ENCODE peak calls at places on chromosomes 4 and X, in four cellular contexts. L is IMR-90, B is H9, O is mesendoderm. Z is an unnamed sample.

GRCh38 chr4:56134272-56134671 is 185.5 kb downstream of the CEP135 start:
- DNase-seq in L (peak), B (peak), O (peak), Z (peak)

GRCh38 chr4:13888112-13888511 is 260.6 kb upstream of the BOD1L1 start:
- DNase-seq in L (peak), B (no peak), O (peak), Z (peak)

GRCh38 chr4:113355550-113356371 is 306.3 kb downstream of the ANK2 start:
- DNase-seq in L (peak), B (no peak), O (peak), Z (peak)

GRCh38 chr4:114694770-114695169 is 96.2 kb downstream of the UGT8 start:
- DNase-seq in L (peak), B (no peak), O (peak), Z (peak)

GRCh38 chrX:21479695-21480280 is 105.6 kb downstream of the CNKSR2 start:
- DNase-seq in L (peak), B (no peak), O (peak), Z (peak)

GRCh38 chr4:115841873-115842272 is 728.5 kb upstream of the NDST4 start:
- DNase-seq in L (no peak), B (no peak), O (no peak), Z (no peak)

GRCh38 chr4:147371661-147372060 is 109.2 kb upstream of the EDNRA start:
- DNase-seq in L (peak), B (no peak), O (no peak), Z (no peak)

GRCh38 chr4:53693408-53693807 is 102.1 kb upstream of the LNX1 start:
- DNase-seq in L (peak), B (no peak), O (no peak), Z (no peak)

GRCh38 chr4:40581254-40582140 is 48.2 kb downstream of the RBM47 start:
- DNase-seq in L (no peak), B (no peak), O (peak), Z (no peak)

GRCh38 chr4:13159041-13159620 is 325.0 kb downstream of the RAB28 start:
- DNase-seq in L (no peak), B (no peak), O (peak), Z (no peak)

GRCh38 chr4:45004847-45005565 is 278.6 kb upstream of the GNPDA2 start:
- DNase-seq in L (no peak), B (no peak), O (no peak), Z (peak)

GRCh38 chr4:182267048-182267447 is 23.8 kb downstream of the TENM3 start:
- DNase-seq in L (no peak), B (no peak), O (no peak), Z (no peak)

GRCh38 chrX:119690921-119691716 is 1.8 kb downstream of the SEPTIN6 start:
- DNase-seq in L (peak), B (no peak), O (peak), Z (peak)

GRCh38 chrX:119672252-119672825 is 20.6 kb downstream of the SEPTIN6 start:
- DNase-seq in L (peak), B (no peak), O (no peak), Z (no peak)

GRCh38 chr4:88528861-88529260 is 5.3 kb upstream of the PYURF start:
- DNase-seq in L (no peak), B (no peak), O (no peak), Z (no peak)

GRCh38 chr4:5708171-5708828 is at the start of gene EVC2:
- DNase-seq in L (peak), B (peak), O (peak), Z (peak)

GRCh38 chr4:2837904-2838496 is 5.6 kb upstream of the ADD1 start:
- DNase-seq in L (peak), B (no peak), O (no peak), Z (no peak)

GRCh38 chrX:125778256-125778655 is 387.8 kb downstream of the DCAF12L2 start:
- DNase-seq in L (no peak), B (no peak), O (no peak), Z (no peak)

GRCh38 chrX:46279925-46280313 is 265.3 kb downstream of the ZNF674 start:
- DNase-seq in L (peak), B (no peak), O (no peak), Z (peak)

GRCh38 chr4:176601156-176601555 is 191.6 kb downstream of the VEGFC start:
- DNase-seq in L (no peak), B (no peak), O (no peak), Z (no peak)

GRCh38 chrX:119622356-119623232 is 16.4 kb upstream of the NKRF start:
- DNase-seq in L (peak), B (no peak), O (no peak), Z (peak)

GRCh38 chrX:54820737-54821136 is 13.2 kb downstream of the MAGED2 start:
- DNase-seq in L (no peak), B (no peak), O (no peak), Z (no peak)

GRCh38 chr4:36041340-36041739 is 203.0 kb downstream of the ARAP2 start:
- DNase-seq in L (no peak), B (no peak), O (no peak), Z (no peak)

GRCh38 chrX:14377427-14377826 is 151.9 kb upstream of the GLRA2 start:
- DNase-seq in L (no peak), B (no peak), O (no peak), Z (no peak)

GRCh38 chr4:57102050-57102564 is 8.1 kb downstream of the IGFBP7 start:
- DNase-seq in L (peak), B (no peak), O (no peak), Z (peak)

GRCh38 chrX:132807411-132808030 is 150.9 kb downstream of the HS6ST2 start:
- DNase-seq in L (no peak), B (no peak), O (no peak), Z (no peak)

GRCh38 chr4:93529692-93530091 is 298.9 kb upstream of the ATOH1 start:
- DNase-seq in L (no peak), B (no peak), O (peak), Z (no peak)

GRCh38 chr4:170651786-170652185 is 562.0 kb upstream of the AADAT start:
- DNase-seq in L (peak), B (no peak), O (no peak), Z (peak)
- H3K27ac ChIP-seq in L (no peak), B (no peak), O (no peak), Z (no peak)

GRCh38 chrX:112866175-112866574 is 25.5 kb upstream of the AMOT start:
- DNase-seq in L (peak), B (no peak), O (no peak), Z (peak)
- H3K23ac ChIP-seq in L (no peak), B (no peak), O (no peak), Z (no peak)

GRCh38 chr4:6773106-6773505 is 9.4 kb upstream of the KIAA0232 start:
- DNase-seq in L (peak), B (no peak), O (no peak), Z (no peak)
- H3K27ac ChIP-seq in L (no peak), B (no peak), O (no peak), Z (peak)

GRCh38 chr4:109622581-109622980 is 62.5 kb downstream of the MCUB start:
- DNase-seq in L (no peak), B (no peak), O (no peak), Z (no peak)
- H3K23ac ChIP-seq in L (no peak), B (no peak), O (no peak), Z (no peak)

GRCh38 chr4:127606823-127607222 is 25.9 kb upstream of the INTU start:
- DNase-seq in L (no peak), B (no peak), O (no peak), Z (no peak)
- H3K27ac ChIP-seq in L (no peak), B (no peak), O (no peak), Z (no peak)

GRCh38 chr4:48985602-48985975 is 486 bp upstream of the CWH43 start:
- DNase-seq in L (no peak), B (no peak), O (no peak), Z (no peak)
- H3K23ac ChIP-seq in L (no peak), B (no peak), O (no peak), Z (no peak)

DNA sequence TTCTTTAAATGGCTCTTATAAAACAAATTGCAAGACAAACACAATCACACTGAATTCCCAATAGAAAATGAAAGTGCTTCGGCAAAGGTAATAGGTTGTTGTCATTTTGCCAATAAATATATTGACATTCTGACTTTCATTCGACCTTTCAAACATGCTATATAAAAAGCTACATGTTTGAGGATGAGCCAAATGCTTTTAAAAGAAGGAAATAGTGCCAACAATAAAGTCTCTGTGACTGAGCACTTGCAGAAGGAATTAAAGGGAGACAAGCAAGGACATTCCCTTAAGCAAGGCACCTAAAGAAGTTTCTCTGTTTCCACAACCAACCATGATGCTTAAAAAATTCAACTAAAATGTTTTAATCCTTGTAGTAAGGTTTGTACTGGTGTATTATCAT is 389.9 kb downstream of the PDGFC start:
- DNase-seq in L (no peak), B (no peak), O (no peak), Z (no peak)
- H3K27ac ChIP-seq in L (no peak), B (no peak), O (no peak), Z (no peak)